ENCODE peak calls at places on chromosomes 3 and 15, in five cellular contexts. One of them, this sample, is unnamed.

GRCh38 chr15:50137330-50137761 is 18.3 kb upstream of the ATP8B4 start:
- DNase-seq in spleen: no peak
- DNase-seq in neural progenitor cell: no peak
- DNase-seq in K562: peak
- DNase-seq in left lung: no peak
- DNase-seq in this sample: no peak

GRCh38 chr3:146164951-146165350 is 4.0 kb upstream of the PLOD2 start:
- DNase-seq in spleen: no peak
- DNase-seq in neural progenitor cell: no peak
- DNase-seq in K562: no peak
- DNase-seq in left lung: no peak
- DNase-seq in this sample: no peak

GRCh38 chr3:175940243-175940642 is 1081.1 kb downstream of the NAALADL2 start:
- DNase-seq in spleen: no peak
- DNase-seq in neural progenitor cell: no peak
- DNase-seq in K562: no peak
- DNase-seq in left lung: no peak
- DNase-seq in this sample: no peak

GRCh38 chr3:132641837-132642538 is 17.6 kb downstream of the ACAD11 start:
- DNase-seq in spleen: no peak
- DNase-seq in neural progenitor cell: peak
- DNase-seq in K562: peak
- DNase-seq in left lung: no peak
- DNase-seq in this sample: no peak

GRCh38 chr3:15645740-15646490 is 44.4 kb downstream of the BTD start:
- DNase-seq in spleen: no peak
- DNase-seq in neural progenitor cell: no peak
- DNase-seq in K562: no peak
- DNase-seq in left lung: no peak
- DNase-seq in this sample: no peak

GRCh38 chr3:72412557-72412956 is 435.7 kb downstream of the SHQ1 start:
- DNase-seq in spleen: no peak
- DNase-seq in neural progenitor cell: no peak
- DNase-seq in K562: no peak
- DNase-seq in left lung: no peak
- DNase-seq in this sample: no peak

GRCh38 chr3:72549819-72550581 is 298.2 kb downstream of the SHQ1 start:
- DNase-seq in spleen: no peak
- DNase-seq in neural progenitor cell: no peak
- DNase-seq in K562: no peak
- DNase-seq in left lung: no peak
- DNase-seq in this sample: no peak

GRCh38 chr15:23564798-23565394 is 578 bp upstream of the MKRN3 start:
- DNase-seq in spleen: no peak
- DNase-seq in neural progenitor cell: peak
- DNase-seq in K562: no peak
- DNase-seq in left lung: no peak
- DNase-seq in this sample: no peak

GRCh38 chr3:57151021-57151449 is 14.1 kb downstream of the IL17RD start:
- DNase-seq in spleen: no peak
- DNase-seq in neural progenitor cell: no peak
- DNase-seq in K562: no peak
- DNase-seq in left lung: no peak
- DNase-seq in this sample: no peak

GRCh38 chr3:82354181-82354696 is 592.8 kb upstream of the GBE1 start:
- DNase-seq in spleen: no peak
- DNase-seq in neural progenitor cell: no peak
- DNase-seq in K562: no peak
- DNase-seq in left lung: no peak
- DNase-seq in this sample: no peak

GRCh38 chr3:16860234-16860633 is 24.5 kb upstream of the PLCL2 start:
- DNase-seq in spleen: no peak
- DNase-seq in neural progenitor cell: no peak
- DNase-seq in K562: no peak
- DNase-seq in left lung: no peak
- DNase-seq in this sample: no peak

GRCh38 chr3:60386311-60386710 is 864.9 kb downstream of the FHIT start:
- DNase-seq in spleen: no peak
- DNase-seq in neural progenitor cell: no peak
- DNase-seq in K562: no peak
- DNase-seq in left lung: no peak
- DNase-seq in this sample: no peak

GRCh38 chr3:88219138-88219792 is 69.5 kb downstream of the C3orf38 start:
- DNase-seq in spleen: no peak
- DNase-seq in neural progenitor cell: peak
- DNase-seq in K562: no peak
- DNase-seq in left lung: no peak
- DNase-seq in this sample: peak

GRCh38 chr3:13017361-13018038 is 55.7 kb downstream of the IQSEC1 start:
- DNase-seq in spleen: peak
- DNase-seq in neural progenitor cell: no peak
- DNase-seq in K562: no peak
- DNase-seq in left lung: no peak
- DNase-seq in this sample: no peak

GRCh38 chr3:67610458-67610857 is 44.0 kb downstream of the SUCLG2 start:
- DNase-seq in spleen: no peak
- DNase-seq in neural progenitor cell: no peak
- DNase-seq in K562: no peak
- DNase-seq in left lung: no peak
- DNase-seq in this sample: no peak

GRCh38 chr15:64574220-64574994 is 114.0 kb downstream of the ZNF609 start:
- DNase-seq in spleen: no peak
- DNase-seq in neural progenitor cell: no peak
- DNase-seq in K562: no peak
- DNase-seq in left lung: no peak
- DNase-seq in this sample: no peak

GRCh38 chr3:37945803-37946530 is 44.6 kb upstream of the VILL start:
- DNase-seq in spleen: no peak
- DNase-seq in neural progenitor cell: no peak
- DNase-seq in K562: no peak
- DNase-seq in left lung: peak
- DNase-seq in this sample: peak

GRCh38 chr3:15903776-15904720 is 106.3 kb upstream of the ANKRD28 start:
- DNase-seq in spleen: no peak
- DNase-seq in neural progenitor cell: no peak
- DNase-seq in K562: no peak
- DNase-seq in left lung: no peak
- DNase-seq in this sample: no peak

GRCh38 chr3:170330366-170330765 is 27.1 kb upstream of the SKIL start:
- DNase-seq in spleen: no peak
- DNase-seq in neural progenitor cell: no peak
- DNase-seq in K562: peak
- DNase-seq in left lung: no peak
- DNase-seq in this sample: no peak

GRCh38 chr15:99095626-99096025 is 9.3 kb upstream of the SYNM start:
- DNase-seq in spleen: no peak
- DNase-seq in neural progenitor cell: peak
- DNase-seq in K562: no peak
- DNase-seq in left lung: no peak
- DNase-seq in this sample: no peak

GRCh38 chr3:25080461-25080860 is 347.6 kb upstream of the RARB start:
- DNase-seq in spleen: no peak
- DNase-seq in neural progenitor cell: no peak
- DNase-seq in K562: no peak
- DNase-seq in left lung: no peak
- DNase-seq in this sample: no peak

GRCh38 chr15:75235051-75235673 is 23.0 kb upstream of the GOLGA6C start:
- DNase-seq in spleen: peak
- DNase-seq in neural progenitor cell: no peak
- DNase-seq in K562: no peak
- DNase-seq in left lung: no peak
- DNase-seq in this sample: no peak

GRCh38 chr3:158106773-158107461 is 697 bp upstream of the SHOX2 start:
- DNase-seq in spleen: peak
- DNase-seq in neural progenitor cell: peak
- DNase-seq in K562: no peak
- DNase-seq in left lung: peak
- DNase-seq in this sample: no peak

GRCh38 chr15:76938752-76939151 is 7.2 kb downstream of the RCN2 start:
- DNase-seq in spleen: no peak
- DNase-seq in neural progenitor cell: no peak
- DNase-seq in K562: no peak
- DNase-seq in left lung: no peak
- DNase-seq in this sample: no peak

GRCh38 chr3:184669578-184669977 is 42.3 kb downstream of the MAGEF1 start:
- DNase-seq in spleen: no peak
- DNase-seq in neural progenitor cell: no peak
- DNase-seq in K562: no peak
- DNase-seq in left lung: no peak
- DNase-seq in this sample: no peak

GRCh38 chr3:174821477-174821876 is 37.7 kb upstream of the NAALADL2 start:
- DNase-seq in spleen: no peak
- DNase-seq in neural progenitor cell: no peak
- DNase-seq in K562: no peak
- DNase-seq in left lung: no peak
- DNase-seq in this sample: no peak

GRCh38 chr3:64667138-64667537 is 20.7 kb downstream of the ADAMTS9 start:
- DNase-seq in spleen: no peak
- DNase-seq in neural progenitor cell: no peak
- DNase-seq in K562: no peak
- DNase-seq in left lung: no peak
- DNase-seq in this sample: no peak

GRCh38 chr3:63228677-63229076 is 49.4 kb upstream of the SYNPR start:
- DNase-seq in spleen: no peak
- DNase-seq in neural progenitor cell: peak
- DNase-seq in K562: peak
- DNase-seq in left lung: no peak
- DNase-seq in this sample: peak

GRCh38 chr3:4825572-4826236 is 153.5 kb upstream of the BHLHE40 start:
- DNase-seq in spleen: no peak
- DNase-seq in neural progenitor cell: no peak
- DNase-seq in K562: peak
- DNase-seq in left lung: peak
- DNase-seq in this sample: no peak

GRCh38 chr15:26449296-26449695 is 323.6 kb downstream of the GABRB3 start:
- DNase-seq in spleen: no peak
- DNase-seq in neural progenitor cell: no peak
- DNase-seq in K562: no peak
- DNase-seq in left lung: no peak
- DNase-seq in this sample: no peak

GRCh38 chr3:156174229-156174847 is 54.0 kb downstream of the KCNAB1 start:
- DNase-seq in spleen: no peak
- DNase-seq in neural progenitor cell: peak
- DNase-seq in K562: no peak
- DNase-seq in left lung: no peak
- DNase-seq in this sample: no peak

GRCh38 chr3:85821130-85821756 is 862.5 kb downstream of the CADM2 start:
- DNase-seq in spleen: no peak
- DNase-seq in neural progenitor cell: peak
- DNase-seq in K562: no peak
- DNase-seq in left lung: no peak
- DNase-seq in this sample: no peak

GRCh38 chr3:164465172-164465571 is 613.1 kb downstream of the SI start:
- DNase-seq in spleen: no peak
- DNase-seq in neural progenitor cell: no peak
- DNase-seq in K562: no peak
- DNase-seq in left lung: no peak
- DNase-seq in this sample: no peak

GRCh38 chr3:71495708-71496472 is 87.6 kb downstream of the FOXP1 start:
- DNase-seq in spleen: no peak
- DNase-seq in neural progenitor cell: no peak
- DNase-seq in K562: peak
- DNase-seq in left lung: no peak
- DNase-seq in this sample: no peak

GRCh38 chr15:40766906-40767837 is 2.6 kb upstream of the C15orf62 start:
- DNase-seq in spleen: no peak
- DNase-seq in neural progenitor cell: no peak
- DNase-seq in K562: peak
- DNase-seq in left lung: no peak
- DNase-seq in this sample: no peak

GRCh38 chr3:49611291-49611690 is 57.0 kb downstream of the BSN start:
- DNase-seq in spleen: no peak
- DNase-seq in neural progenitor cell: no peak
- DNase-seq in K562: no peak
- DNase-seq in left lung: no peak
- DNase-seq in this sample: no peak
- H3K27ac ChIP-seq in spleen: no peak
- H3K27ac ChIP-seq in neural progenitor cell: no peak
- H3K27ac ChIP-seq in K562: no peak
- H3K27ac ChIP-seq in left lung: no peak
- H3K27ac ChIP-seq in this sample: no peak

GRCh38 chr3:33798418-33799201 is at the start of gene PDCD6IP:
- DNase-seq in spleen: peak
- DNase-seq in neural progenitor cell: peak
- DNase-seq in K562: peak
- DNase-seq in left lung: peak
- DNase-seq in this sample: peak
- TF ChIP-seq CTCF in spleen: no peak
- TF ChIP-seq CTCF in neural progenitor cell: peak
- TF ChIP-seq CTCF in K562: peak
- TF ChIP-seq CTCF in left lung: peak
- TF ChIP-seq CTCF in this sample: peak

GRCh38 chr3:78867409-78868372 is 900.1 kb downstream of the ROBO1 start:
- DNase-seq in spleen: no peak
- DNase-seq in neural progenitor cell: no peak
- DNase-seq in K562: no peak
- DNase-seq in left lung: no peak
- DNase-seq in this sample: no peak
- H3K4me3 ChIP-seq in spleen: no peak
- H3K4me3 ChIP-seq in neural progenitor cell: no peak
- H3K4me3 ChIP-seq in K562: no peak
- H3K4me3 ChIP-seq in left lung: no peak
- H3K4me3 ChIP-seq in this sample: no peak

DNA sequence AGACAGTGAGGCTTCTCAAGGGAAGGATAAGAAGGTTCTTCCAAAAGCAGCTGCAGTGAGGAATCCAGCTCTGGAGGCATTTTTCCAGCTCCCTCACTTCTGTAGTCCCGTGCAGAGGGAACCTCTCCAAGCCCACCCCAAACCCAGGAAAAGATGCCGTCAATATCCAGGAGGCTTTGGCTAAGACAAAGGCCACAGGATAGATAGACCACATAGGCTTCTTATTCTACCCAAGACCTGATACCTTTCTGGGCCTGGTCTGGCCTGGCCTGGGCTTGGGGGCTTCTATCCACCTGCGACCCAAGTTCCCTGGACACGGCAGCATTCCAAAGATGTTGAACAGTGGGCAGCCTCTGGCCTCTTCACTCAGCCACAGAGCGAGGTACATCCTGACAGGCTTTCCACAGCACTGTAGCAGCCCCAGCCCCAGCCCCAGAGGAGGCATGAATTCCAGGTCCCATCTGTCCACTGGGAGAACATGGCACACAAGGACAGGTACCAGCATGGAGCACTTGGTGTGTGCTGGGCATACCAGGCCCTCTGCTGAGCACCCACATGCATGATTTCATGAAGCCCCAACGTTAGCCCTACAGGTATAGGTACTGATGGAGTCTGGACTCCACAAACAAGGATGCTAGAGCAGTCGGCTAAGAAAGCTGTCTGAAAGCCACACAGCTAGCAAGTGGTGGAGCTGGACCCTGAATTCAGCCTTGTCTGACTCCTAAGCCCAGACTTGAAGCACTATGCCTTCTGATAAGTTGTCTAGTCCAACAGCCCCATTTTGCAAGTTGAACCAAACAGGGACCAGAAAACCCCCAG is 1.3 kb upstream of the SLCO2A1 start:
- DNase-seq in spleen: no peak
- DNase-seq in neural progenitor cell: no peak
- DNase-seq in K562: no peak
- DNase-seq in left lung: no peak
- DNase-seq in this sample: no peak
- H3K27ac ChIP-seq in spleen: no peak
- H3K27ac ChIP-seq in neural progenitor cell: no peak
- H3K27ac ChIP-seq in K562: no peak
- H3K27ac ChIP-seq in left lung: no peak
- H3K27ac ChIP-seq in this sample: no peak

GRCh38 chr15:46166750-46167149 is 531.9 kb downstream of the SQOR start:
- DNase-seq in spleen: no peak
- DNase-seq in neural progenitor cell: no peak
- DNase-seq in K562: no peak
- DNase-seq in left lung: no peak
- DNase-seq in this sample: no peak
- TF ChIP-seq CTCF in spleen: no peak
- TF ChIP-seq CTCF in neural progenitor cell: peak
- TF ChIP-seq CTCF in K562: no peak
- TF ChIP-seq CTCF in left lung: no peak
- TF ChIP-seq CTCF in this sample: no peak